ENCODE peak calls at places on chromosomes 13 and 19, in four cellular contexts. B is GM12878, Q is K562, Z is HL-60. R is an unnamed sample.

GRCh38 chr13:90717451-90717936 is 630.0 kb upstream of the MIR17HG start:
- DNase-seq in Q (no peak), B (no peak), Z (no peak), R (no peak)

GRCh38 chr19:42455621-42456081 is 12.9 kb upstream of the CXCL17 start:
- DNase-seq in B (no peak), Z (peak), Q (no peak), R (no peak)

GRCh38 chr19:8552810-8553209 is 24.4 kb downstream of the MYO1F start:
- DNase-seq in B (no peak), Q (peak), Z (no peak), R (no peak)

GRCh38 chr19:58317481-58318072 is 9.2 kb upstream of the ZSCAN22 start:
- DNase-seq in Q (peak), Z (no peak), B (no peak), R (no peak)

GRCh38 chr19:47633516-47633915 is 24.6 kb downstream of the BICRA start:
- DNase-seq in B (no peak), Z (no peak), Q (no peak), R (no peak)

GRCh38 chr13:110382229-110382628 is 75.1 kb downstream of the COL4A2 start:
- DNase-seq in Z (no peak), Q (no peak), B (no peak), R (no peak)

GRCh38 chr19:35754365-35755139 is 2.3 kb downstream of the HSPB6 start:
- DNase-seq in Z (no peak), B (no peak), Q (no peak), R (no peak)

GRCh38 chr19:51271015-51271600 is 20.2 kb downstream of the SIGLECL1 start:
- DNase-seq in Q (peak), B (no peak), Z (no peak), R (no peak)

GRCh38 chr13:77305276-77305675 is 21.6 kb downstream of the MYCBP2 start:
- DNase-seq in Z (no peak), B (no peak), Q (no peak), R (no peak)

GRCh38 chr13:99075268-99076191 is 97.7 kb upstream of the DOCK9 start:
- DNase-seq in Q (no peak), B (peak), Z (no peak), R (no peak)

GRCh38 chr19:11452814-11453335 is 17.4 kb downstream of the PRKCSH start:
- DNase-seq in Q (no peak), Z (no peak), B (no peak), R (no peak)

GRCh38 chr19:2587001-2587719 is 111.2 kb downstream of the GADD45B start:
- DNase-seq in B (no peak), Z (no peak), Q (no peak), R (no peak)

GRCh38 chr19:33569822-33570221 is 48.2 kb upstream of the PEPD start:
- DNase-seq in Q (no peak), Z (no peak), B (no peak), R (no peak)

GRCh38 chr13:98824376-98825160 is 72.1 kb upstream of the SLC15A1 start:
- DNase-seq in B (no peak), Q (no peak), Z (no peak), R (no peak)

GRCh38 chr19:46297700-46298476 is 1.0 kb downstream of the HIF3A start:
- DNase-seq in Z (no peak), B (no peak), Q (peak), R (no peak)

GRCh38 chr13:51714663-51715168 is 89.2 kb downstream of the DHRS12 start:
- DNase-seq in Q (no peak), B (peak), Z (peak), R (no peak)

GRCh38 chr19:48616041-48616436 is 1.2 kb upstream of the FAM83E start:
- DNase-seq in Z (no peak), B (no peak), Q (no peak), R (no peak)

GRCh38 chr19:42552086-42553065 is 24.1 kb upstream of the CEACAM1 start:
- DNase-seq in Q (no peak), Z (no peak), B (no peak), R (no peak)

GRCh38 chr13:108645376-108645775 is 16.0 kb downstream of the MYO16 start:
- DNase-seq in Z (no peak), B (no peak), Q (no peak), R (no peak)

GRCh38 chr19:7115721-7116120 is 46.2 kb downstream of the ZNF557 start:
- DNase-seq in Q (no peak), B (no peak), Z (no peak), R (no peak)

GRCh38 chr19:35959040-35959967 is 23.1 kb downstream of the LRFN3 start:
- DNase-seq in B (no peak), Q (no peak), Z (no peak), R (peak)

GRCh38 chr19:10424011-10424637 is 3.8 kb downstream of the PDE4A start:
- DNase-seq in Z (peak), Q (peak), B (no peak), R (peak)

GRCh38 chr19:45842198-45842597 is 20.7 kb downstream of the SYMPK start:
- DNase-seq in B (no peak), Q (no peak), Z (no peak), R (no peak)

GRCh38 chr19:17751103-17751911 is at the start of gene FCHO1:
- DNase-seq in B (peak), Z (peak), Q (peak), R (peak)

GRCh38 chr19:14479985-14480694 is 5.0 kb upstream of the PTGER1 start:
- DNase-seq in Q (peak), Z (peak), B (no peak), R (peak)
- TF ChIP-seq SPI1 in Q (no peak), Z (no peak), B (no peak), R (no peak)

GRCh38 chr13:74134226-74134776 is at the start of gene KLF12:
- DNase-seq in B (peak), Z (no peak), Q (peak), R (peak)

GRCh38 chr13:74136089-74136658 is 2.0 kb upstream of the KLF12 start:
- DNase-seq in B (no peak), Q (no peak), Z (no peak), R (no peak)

GRCh38 chr13:74135306-74136088 is 1.3 kb upstream of the KLF12 start:
- DNase-seq in B (peak), Q (peak), Z (no peak), R (peak)

GRCh38 chr13:74133657-74134201 is 475 bp downstream of the KLF12 start:
- DNase-seq in Q (no peak), B (peak), Z (no peak), R (peak)

DNA sequence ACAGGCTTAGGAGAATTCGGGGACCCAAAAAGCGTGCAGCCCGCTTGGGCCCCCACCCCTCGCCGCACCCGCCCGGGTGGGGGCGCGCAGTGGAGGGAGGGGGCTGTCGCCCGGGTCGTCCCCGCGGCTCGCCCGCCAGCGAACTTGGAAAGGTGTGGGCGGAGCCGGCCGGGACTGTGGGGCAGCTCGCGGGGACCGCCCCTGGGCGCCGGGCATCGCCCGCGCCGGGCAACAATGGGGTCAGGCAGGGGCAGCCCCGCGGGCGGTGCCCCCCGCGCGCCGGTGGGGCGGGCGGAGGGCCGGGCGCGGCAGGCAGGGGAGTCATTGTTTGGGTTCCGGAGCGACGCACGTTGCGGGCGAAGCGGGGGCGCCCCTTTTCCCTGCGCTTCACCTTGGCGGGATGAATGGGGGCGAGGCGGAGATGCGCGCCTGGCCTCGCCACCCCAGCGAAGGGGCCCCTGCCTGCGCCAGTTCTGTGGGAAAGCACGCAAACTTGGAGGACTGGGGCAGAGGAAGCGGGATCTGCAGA is 637 bp upstream of the KLF12 start:
- DNase-seq in Z (no peak), B (no peak), Q (peak), R (peak)
- TF ChIP-seq POLR2AphosphoS5 in Z (no peak), B (no peak), Q (no peak), R (no peak)

GRCh38 chr13:102347490-102347889 is 54.4 kb downstream of the FGF14 start:
- DNase-seq in Z (no peak), B (no peak), Q (no peak), R (no peak)

GRCh38 chr13:102346769-102347168 is 55.1 kb downstream of the FGF14 start:
- DNase-seq in Z (no peak), Q (no peak), B (no peak), R (no peak)

DNA sequence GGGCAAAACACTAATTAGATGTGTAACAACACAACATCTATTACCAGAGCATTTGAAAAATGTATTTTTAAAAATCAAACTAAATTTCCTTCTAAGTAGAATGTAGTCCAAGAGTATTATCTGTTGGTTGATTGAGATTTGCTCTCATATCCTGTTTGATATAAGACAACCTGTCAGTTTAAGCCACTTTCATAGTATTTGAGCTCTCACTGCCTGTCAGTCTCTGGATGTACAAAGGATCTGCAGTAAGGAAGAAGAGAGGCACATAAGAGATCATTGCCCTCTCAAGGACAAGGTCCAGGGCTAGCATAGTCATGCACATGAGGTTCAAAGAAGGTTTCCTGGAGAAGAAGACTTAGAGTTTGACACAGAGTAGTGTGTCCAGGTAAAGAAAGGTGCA is 57.4 kb downstream of the FGF14 start:
- DNase-seq in Z (no peak), Q (no peak), B (no peak), R (no peak)
- TF ChIP-seq SPI1 in Z (no peak), Q (no peak), B (no peak), R (no peak)

GRCh38 chr19:39469036-39469435 is 11.6 kb upstream of the TIMM50 start:
- DNase-seq in Q (no peak), Z (no peak), B (no peak), R (no peak)
- TF ChIP-seq POLR2AphosphoS5 in Q (no peak), Z (no peak), B (peak), R (no peak)

GRCh38 chr13:79886601-79887000 is 405.6 kb downstream of the NDFIP2 start:
- DNase-seq in Z (no peak), Q (no peak), B (no peak), R (no peak)
- TF ChIP-seq SPI1 in Z (no peak), Q (no peak), B (no peak), R (no peak)

GRCh38 chr19:52897149-52897935 is at the start of gene ZNF320:
- DNase-seq in B (peak), Q (peak), Z (peak), R (peak)
- TF ChIP-seq POLR2AphosphoS5 in B (peak), Q (peak), Z (peak), R (peak)

DNA sequence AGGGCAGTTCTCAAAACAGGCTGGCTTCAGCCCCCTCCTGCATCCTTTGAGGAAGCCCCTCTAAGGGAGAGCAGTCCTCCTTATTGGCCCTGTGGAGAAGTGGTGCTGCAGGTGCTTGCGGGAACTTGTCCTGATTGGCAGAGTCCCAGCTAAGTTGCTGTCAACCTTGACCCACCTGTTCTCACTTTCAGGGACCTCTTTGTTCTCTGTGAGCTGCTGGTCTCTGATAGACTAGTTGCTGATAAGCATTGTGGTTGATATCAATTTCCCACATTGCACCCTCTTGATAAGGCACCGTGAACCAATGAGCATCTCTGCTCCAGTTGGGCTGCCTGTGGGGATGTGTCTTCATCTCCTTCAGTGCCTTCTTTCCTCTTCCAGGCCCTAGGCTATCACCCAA is 13.6 kb upstream of the OLFM4 start:
- DNase-seq in Q (no peak), B (no peak), Z (no peak), R (no peak)
- TF ChIP-seq SPI1 in Q (no peak), B (no peak), Z (no peak), R (no peak)